ENCODE peak calls at places on chromosome 4, in four cellular contexts. R is Calu3, A is T-helper 22 cell, C is HCT116. P is an unnamed sample.

GRCh38 chr4:184432127-184432922 is 42.0 kb downstream of the IRF2 start:
- DNase-seq in C (no peak), R (no peak), A (no peak), P (no peak)

GRCh38 chr4:39706334-39706733 is 8.4 kb downstream of the UBE2K start:
- DNase-seq in R (no peak), C (peak), A (no peak), P (peak)

GRCh38 chr4:92059615-92060014 is 244.2 kb upstream of the GRID2 start:
- DNase-seq in R (no peak), C (no peak), A (no peak), P (no peak)

GRCh38 chr4:175447006-175447405 is 365.1 kb downstream of the GPM6A start:
- DNase-seq in A (no peak), C (no peak), R (no peak), P (no peak)

GRCh38 chr4:168309781-168310180 is 8.8 kb downstream of the DDX60 start:
- DNase-seq in R (no peak), C (no peak), A (no peak), P (no peak)

GRCh38 chr4:118942465-118942864 is 53.8 kb downstream of the SYNPO2 start:
- DNase-seq in C (no peak), A (no peak), R (no peak), P (no peak)

GRCh38 chr4:31674313-31674947 is 954.3 kb downstream of the PCDH7 start:
- DNase-seq in R (no peak), A (no peak), C (peak), P (no peak)

GRCh38 chr4:67035501-67035900 is 509.8 kb downstream of the CENPC start:
- DNase-seq in A (no peak), C (no peak), R (no peak), P (no peak)

P was measured in A549.